ENCODE peak calls at places on chromosomes 3 and 15, in eight cellular contexts. K is left lung, F is neural progenitor cell, G is epithelial cell of esophagus, O is neural crest cell, H is endothelial cell, Q is stomach, I is progenitor cell of endocrine pancreas. C is an unnamed sample.
A peak's percentile ranks its signal among the peaks of the same experiment; 100 is the strongest.

GRCh38 chr3:147797095-147797494 is 387.9 kb downstream of the ZIC1 start:
- DNase-seq in Q (no peak), O (no peak), H (no peak), F (no peak), G (no peak), I (no peak), K (no peak), C (no peak)

GRCh38 chr3:37779289-37780152 is 82.2 kb upstream of the CTDSPL start:
- DNase-seq in G (peak; percentile 79), I (peak; percentile 22), O (peak; percentile 38), F (peak; percentile 82), K (no peak), Q (no peak), H (peak; percentile 39), C (no peak)

GRCh38 chr3:119481079-119481478 is 12.3 kb downstream of the POGLUT1 start:
- DNase-seq in F (no peak), G (peak; percentile 92), I (no peak), O (no peak), Q (no peak), K (no peak), H (no peak), C (no peak)

GRCh38 chr3:139299261-139300132 is 44.3 kb upstream of the MRPS22 start:
- DNase-seq in G (peak; percentile 47), Q (peak; percentile 37), K (no peak), O (no peak), F (no peak), H (no peak), I (no peak), C (no peak)

GRCh38 chr3:129829640-129830039 is 63.9 kb downstream of the TMCC1 start:
- DNase-seq in I (no peak), F (peak; percentile 78), Q (no peak), O (no peak), G (peak; percentile 84), K (no peak), H (peak; percentile 22), C (no peak)

GRCh38 chr3:113211370-113212154 is at the start of gene BOC:
- DNase-seq in K (no peak), G (peak; percentile 49), H (peak; percentile 44), I (peak; percentile 45), Q (no peak), O (peak; percentile 26), F (peak; percentile 77), C (no peak)

GRCh38 chr3:177150970-177151627 is 46.2 kb downstream of the TBL1XR1 start:
- DNase-seq in K (no peak), F (no peak), I (no peak), Q (no peak), O (no peak), H (no peak), G (peak; percentile 89), C (no peak)

GRCh38 chr3:147887797-147888196 is 478.6 kb downstream of the ZIC1 start:
- DNase-seq in O (no peak), F (no peak), G (no peak), I (no peak), K (no peak), Q (no peak), H (no peak), C (no peak)

GRCh38 chr3:175659951-175660350 is 800.8 kb downstream of the NAALADL2 start:
- DNase-seq in G (peak; percentile 70), I (no peak), F (no peak), Q (no peak), K (no peak), H (no peak), O (no peak), C (no peak)

GRCh38 chr3:43727930-43728329 is 37.2 kb downstream of the ABHD5 start:
- DNase-seq in K (no peak), F (no peak), Q (no peak), I (no peak), O (no peak), H (no peak), G (no peak), C (no peak)

GRCh38 chr3:45978348-45978747 is 17.3 kb downstream of the FYCO1 start:
- DNase-seq in O (no peak), F (no peak), I (no peak), Q (peak; percentile 96), H (no peak), K (peak; percentile 76), G (peak; percentile 77), C (no peak)

GRCh38 chr15:41281236-41281635 is 50.2 kb downstream of the CHP1 start:
- DNase-seq in I (no peak), G (peak; percentile 87), F (no peak), Q (no peak), O (no peak), H (no peak), K (no peak), C (no peak)

GRCh38 chr3:113285226-113285625 is 73.9 kb downstream of the BOC start:
- DNase-seq in K (no peak), O (no peak), G (no peak), F (no peak), H (no peak), I (no peak), Q (no peak), C (no peak)

GRCh38 chr3:19688767-19689166 is 245.2 kb downstream of the EFHB start:
- DNase-seq in G (no peak), O (no peak), K (no peak), Q (no peak), I (no peak), H (no peak), F (peak; percentile 3), C (no peak)

GRCh38 chr3:96236499-96236898 is 577.9 kb upstream of the EPHA6 start:
- DNase-seq in O (no peak), Q (no peak), I (no peak), H (no peak), K (no peak), G (peak; percentile 10), F (no peak), C (no peak)

GRCh38 chr3:178384302-178384939 is 151.8 kb upstream of the KCNMB2 start:
- DNase-seq in Q (no peak), F (no peak), I (no peak), K (no peak), H (no peak), O (no peak), G (no peak), C (no peak)
- TF ChIP-seq CTCF in Q (no peak), F (no peak), I (no peak), K (no peak), H (no peak), O (no peak), G (no peak), C (peak; percentile 66)

GRCh38 chr3:51982352-51982837 is 940 bp upstream of the ACY1 start:
- DNase-seq in Q (peak; percentile 66), I (no peak), G (peak; percentile 36), O (no peak), H (peak; percentile 54), F (peak; percentile 68), K (peak; percentile 57), C (no peak)
- TF ChIP-seq CTCF in Q (peak; percentile 39), I (peak; percentile 70), G (peak; percentile 59), O (peak; percentile 69), H (peak; percentile 68), F (peak; percentile 59), K (no peak), C (peak; percentile 72)

DNA sequence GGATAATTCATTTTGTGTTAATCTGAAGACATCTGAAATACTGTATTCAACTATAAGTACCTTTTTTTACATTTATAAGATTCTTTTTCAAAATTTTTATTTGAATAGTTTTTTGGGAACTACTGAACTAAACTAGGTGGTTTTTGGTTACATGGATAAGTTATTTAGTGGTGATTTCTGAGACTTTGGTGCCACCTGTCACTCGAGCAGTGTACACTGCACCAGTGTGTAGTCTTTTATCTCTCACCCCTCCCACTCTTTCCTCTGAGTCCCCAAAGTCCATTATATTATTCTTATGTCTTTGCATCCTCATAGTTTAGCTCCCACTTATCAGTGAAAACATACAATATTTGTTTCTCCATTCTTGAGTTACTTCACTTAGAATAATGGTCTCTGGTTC is 57.6 kb downstream of the CD86 start:
- DNase-seq in G (no peak), Q (no peak), K (no peak), I (no peak), F (no peak), O (no peak), H (no peak), C (no peak)
- TF ChIP-seq CTCF in G (no peak), Q (no peak), K (no peak), I (no peak), F (no peak), O (no peak), H (no peak), C (no peak)

DNA sequence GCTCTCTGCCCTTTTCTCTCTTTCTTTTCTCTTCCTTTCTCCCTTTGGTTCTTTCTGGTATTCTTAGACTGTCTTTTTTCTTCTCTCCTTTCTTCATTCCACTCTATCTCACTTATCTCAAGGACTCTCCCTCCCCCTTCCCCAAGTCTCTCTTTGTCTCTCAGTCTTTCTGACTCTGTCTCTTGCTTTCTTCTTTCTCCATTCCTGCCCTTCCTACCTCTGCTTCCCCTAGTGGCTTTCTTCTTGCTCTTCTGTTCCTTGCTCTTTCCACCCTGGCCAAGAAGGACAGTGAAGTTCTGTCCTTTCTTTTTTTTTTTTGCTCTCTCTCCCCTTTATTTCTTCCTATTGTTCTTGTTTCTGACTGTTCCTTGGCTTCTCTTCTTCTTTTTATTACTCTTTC is 22.3 kb upstream of the RPL39L start:
- DNase-seq in I (no peak), O (no peak), H (no peak), K (no peak), F (no peak), G (no peak), Q (no peak), C (no peak)
- TF ChIP-seq CTCF in I (no peak), O (no peak), H (no peak), K (no peak), F (no peak), G (no peak), Q (no peak), C (no peak)

DNA sequence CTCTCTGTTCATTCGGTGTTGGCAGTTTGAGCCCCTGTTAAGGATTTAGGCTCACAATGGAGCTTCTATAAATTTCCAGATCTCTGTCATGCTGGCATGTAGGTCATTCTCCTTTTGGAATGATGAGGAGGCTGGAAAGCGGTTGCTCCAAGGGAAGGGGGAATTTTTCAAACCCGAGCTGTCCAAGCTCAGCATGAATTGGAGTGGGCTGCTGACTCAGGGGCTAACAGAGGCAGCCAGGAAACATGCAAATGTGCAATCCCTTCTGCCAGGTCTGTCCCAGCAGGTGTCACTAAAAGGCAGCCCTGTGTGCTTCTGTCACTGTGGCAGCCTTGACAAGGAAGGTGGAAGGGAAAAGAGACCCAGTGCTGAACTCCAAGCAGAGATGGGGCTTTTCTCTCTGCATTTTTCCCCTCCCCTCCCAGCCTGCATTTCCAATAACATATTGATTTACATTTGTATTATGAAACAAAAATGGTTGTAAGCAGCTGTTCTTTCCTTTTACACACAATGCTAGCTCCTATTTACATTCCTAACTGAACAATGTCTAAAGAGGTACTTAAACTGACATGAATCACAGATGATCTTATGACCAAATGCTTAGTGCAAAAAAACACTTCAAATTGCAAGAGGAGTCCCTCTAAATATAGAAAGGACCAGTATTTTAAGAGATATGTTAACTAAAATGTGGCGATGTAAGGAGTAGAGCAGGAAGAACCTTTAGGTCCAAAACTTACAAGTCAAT is 84.4 kb upstream of the ATP10A start:
- DNase-seq in O (peak; percentile 4), G (no peak), I (no peak), F (peak; percentile 70), Q (no peak), K (no peak), H (no peak), C (no peak)
- TF ChIP-seq CTCF in O (peak; percentile 57), G (no peak), I (peak; percentile 31), F (peak; percentile 50), Q (no peak), K (no peak), H (no peak), C (peak; percentile 59)

C was measured in chondrocyte.